ENCODE peak calls at places on chromosomes 7 and 10, in eight cellular contexts. A is small intestine; G is OCI-LY7; Y is cardiac muscle cell; B is tibial nerve; S is lung; V is CD4-positive, alpha-beta memory T cell; X is heart right ventricle. R is an unnamed sample. For H3K4me1, the result is how much of the 10 kb centered on the place peaks cover.

GRCh38 chr10:94123253-94123995 is 129.7 kb downstream of the PLCE1 start:
- DNase-seq in A (no peak), B (no peak), G (no peak), V (no peak), S (no peak), X (no peak), Y (peak), R (no peak)

GRCh38 chr7:150322114-150322832 is 882 bp upstream of the LRRC61 start:
- DNase-seq in V (peak), Y (no peak), A (peak), S (no peak), X (no peak), B (no peak), G (no peak), R (no peak)

GRCh38 chr10:99731296-99732032 is 463 bp downstream of the COX15 start:
- DNase-seq in B (no peak), X (no peak), G (no peak), A (peak), Y (no peak), S (no peak), V (no peak), R (no peak)

GRCh38 chr7:117383826-117384225 is 43.5 kb downstream of the ASZ1 start:
- DNase-seq in Y (no peak), B (no peak), G (no peak), S (no peak), A (no peak), V (no peak), X (no peak), R (no peak)

GRCh38 chr10:129131439-129132122 is 335.5 kb upstream of the MGMT start:
- DNase-seq in B (peak), G (no peak), X (peak), A (no peak), Y (peak), V (no peak), S (no peak), R (no peak)

GRCh38 chr7:45890902-45891461 is 2.7 kb downstream of the IGFBP1 start:
- DNase-seq in V (peak), X (no peak), A (peak), Y (peak), B (peak), G (peak), S (no peak), R (no peak)

GRCh38 chr7:28346972-28347371 is 65.3 kb upstream of the CREB5 start:
- DNase-seq in X (no peak), Y (no peak), S (no peak), A (no peak), V (no peak), B (no peak), G (no peak), R (no peak)

GRCh38 chr7:140350056-140350455 is 48.3 kb downstream of the SLC37A3 start:
- DNase-seq in B (no peak), S (no peak), V (no peak), A (no peak), Y (no peak), X (no peak), G (no peak), R (no peak)

GRCh38 chr7:133545613-133546012 is 292.7 kb downstream of the EXOC4 start:
- DNase-seq in X (no peak), V (no peak), Y (peak), S (no peak), B (no peak), A (no peak), G (no peak), R (no peak)

DNA sequence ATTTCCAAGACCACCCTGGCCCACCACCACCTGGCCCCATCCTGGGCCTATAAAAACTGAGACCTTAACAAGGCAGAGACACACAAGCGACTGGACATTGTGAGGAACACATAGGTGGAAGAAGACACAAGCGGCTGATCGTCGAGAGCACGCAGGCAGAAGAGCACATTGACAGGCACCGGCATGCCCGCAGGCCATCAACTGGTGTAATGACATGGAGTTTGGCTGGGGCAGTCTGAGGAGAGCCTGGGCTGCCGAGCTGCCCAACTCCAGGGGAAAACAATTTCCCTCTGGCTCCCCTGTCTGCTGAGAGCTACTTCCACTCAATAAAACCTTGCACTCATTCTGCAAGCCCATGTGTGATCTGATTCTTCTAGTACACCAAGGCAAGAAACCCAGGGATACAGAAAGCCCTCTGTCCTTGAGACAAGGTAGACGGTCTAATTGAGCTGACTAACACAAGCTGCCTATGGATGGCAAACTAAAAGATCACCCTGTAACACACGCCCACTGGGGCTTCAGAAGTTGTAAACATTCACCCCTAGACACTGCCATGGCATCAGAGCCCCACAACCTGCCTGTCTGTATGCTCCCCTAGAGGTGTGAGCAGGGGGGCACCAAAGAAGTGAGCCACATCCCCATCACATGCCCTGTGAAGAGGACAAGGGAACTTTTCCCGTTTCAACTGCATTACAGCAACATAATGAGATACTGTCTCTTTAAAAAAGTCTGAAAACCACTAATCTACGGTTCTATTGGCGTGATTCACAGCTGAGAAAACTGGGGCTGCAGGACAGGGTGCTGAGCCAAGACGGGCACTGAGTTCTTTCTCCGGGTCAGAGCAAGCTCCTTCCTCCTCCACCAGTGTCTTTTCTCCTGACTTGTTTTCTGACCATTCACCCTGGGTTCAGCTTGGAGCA is 18.5 kb upstream of the TNS3 start:
- DNase-seq in S (no peak), X (no peak), A (no peak), B (no peak), V (no peak), Y (peak), G (peak), R (no peak)
- H3K27ac ChIP-seq in S (no peak), X (no peak), A (no peak), B (peak), V (no peak), Y (no peak), G (peak), R (no peak)

DNA sequence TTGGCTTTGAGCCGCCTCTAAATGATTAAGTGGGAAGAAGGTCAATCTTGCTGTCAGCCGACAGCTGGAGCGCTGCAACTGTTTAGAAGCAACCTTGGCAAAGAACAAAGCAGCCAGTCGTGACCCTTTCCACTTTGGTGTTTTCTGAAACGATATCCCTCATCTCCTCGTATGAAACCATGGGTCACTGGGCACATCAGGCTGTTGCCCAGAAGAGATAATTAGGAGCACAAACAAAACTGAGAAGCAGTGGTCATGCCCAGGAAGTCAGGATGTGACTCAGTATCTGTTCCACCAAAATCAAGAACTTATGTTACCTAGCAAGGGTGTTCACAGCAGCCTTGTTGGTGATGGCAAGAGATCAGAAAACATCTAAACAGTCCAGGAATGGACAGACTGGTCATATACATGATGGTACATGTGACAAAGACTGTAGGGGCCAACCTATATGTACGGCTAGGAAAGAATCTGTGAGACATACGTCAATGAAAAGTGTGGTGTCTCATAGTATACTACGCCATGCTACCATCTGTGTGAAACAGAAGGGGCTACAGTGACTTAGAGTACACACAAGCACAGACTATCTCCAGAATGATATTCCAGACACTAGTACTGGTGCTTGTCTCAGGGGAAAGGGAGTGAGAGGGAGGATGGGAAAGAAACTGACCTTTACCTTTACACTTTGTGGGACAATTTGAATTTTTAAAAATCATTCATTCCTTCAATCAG is 22.4 kb downstream of the STN1 start:
- DNase-seq in X (no peak), S (no peak), Y (peak), B (no peak), G (no peak), V (no peak), A (no peak), R (no peak)
- H3K4me1 ChIP-seq in X (half or more), S (under half), Y (under half), B (under half), G (under half), V (under half), A (under half), R (under half)

GRCh38 chr10:52032681-52033629 is 281.1 kb upstream of the DKK1 start:
- DNase-seq in S (no peak), B (no peak), X (no peak), G (no peak), A (no peak), Y (no peak), V (no peak), R (no peak)
- H3K27ac ChIP-seq in S (no peak), B (no peak), X (no peak), G (no peak), A (no peak), Y (no peak), V (no peak), R (no peak)

GRCh38 chr10:74024600-74024999 is 26.7 kb downstream of the VCL start:
- DNase-seq in A (no peak), B (no peak), V (no peak), S (no peak), G (no peak), Y (no peak), X (no peak), R (no peak)
- H3K4me1 ChIP-seq in A (under half), B (under half), V (under half), S (under half), G (under half), Y (under half), X (half or more), R (under half)

DNA sequence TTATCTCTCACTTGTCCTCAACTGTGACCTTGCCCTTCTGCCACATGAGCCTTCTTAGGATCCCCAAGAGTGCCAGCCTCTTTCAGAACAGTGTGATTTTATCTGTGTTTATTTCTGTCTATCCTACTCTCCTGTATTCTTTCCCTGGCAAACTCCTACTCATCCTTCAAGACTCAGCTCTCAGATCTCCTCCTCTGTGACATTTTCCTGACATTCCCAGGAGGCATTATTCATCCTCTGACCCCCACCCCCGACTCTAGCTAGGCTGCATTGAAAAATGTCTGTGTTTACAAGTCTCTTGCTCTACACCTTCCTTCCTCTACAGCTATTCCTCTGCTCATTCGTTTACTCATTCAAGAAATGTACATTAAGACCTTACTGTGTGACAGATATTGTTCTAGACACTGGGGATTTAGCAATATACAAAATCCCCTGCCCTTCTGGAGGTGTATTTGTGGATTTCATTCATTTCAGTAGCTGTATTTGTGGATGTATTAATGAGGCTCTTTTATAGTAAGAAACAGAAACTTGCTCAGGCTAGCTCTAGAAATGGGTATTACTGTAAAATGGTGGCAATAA is 61.4 kb upstream of the COMTD1 start:
- DNase-seq in B (no peak), V (no peak), Y (no peak), A (no peak), G (no peak), S (no peak), X (no peak), R (no peak)
- H3K27ac ChIP-seq in B (no peak), V (no peak), Y (peak), A (no peak), G (no peak), S (no peak), X (no peak), R (no peak)

GRCh38 chr10:80173441-80173840 is 31.9 kb downstream of the ANXA11 start:
- DNase-seq in Y (no peak), S (no peak), G (peak), V (no peak), B (no peak), A (no peak), X (no peak), R (no peak)
- H3K4me1 ChIP-seq in Y (under half), S (under half), G (under half), V (under half), B (under half), A (under half), X (half or more), R (under half)

R was measured in CD8-positive, alpha-beta memory T cell.